ENCODE peak calls at places on chromosome 2, in six cellular contexts. One of them, this sample, is unnamed.

GRCh38 chr2:33426666-33427231 is 49.7 kb upstream of the RASGRP3 start:
- DNase-seq in activated CD8-positive, alpha-beta memory T cell treated with anti-CD3 and anti-CD28 coated beads, Interleukin-2, amount 50 U/mL, for 4 hours: no peak
- DNase-seq in HEK293T: no peak
- DNase-seq in activated T-helper 1 cell treated with Interleukin-2 at 50 U/mL for 16 hours: no peak
- DNase-seq in NCI-H748 treated with DMSO at 0.1 percent for 48 hours: no peak
- DNase-seq in fibroblast of mammary gland: peak; percentile 95
- DNase-seq in this sample: no peak

GRCh38 chr2:224951723-224952481 is 90.4 kb downstream of the DOCK10 start:
- DNase-seq in HEK293T: no peak
- DNase-seq in activated T-helper 1 cell treated with Interleukin-2 at 50 U/mL for 16 hours: no peak
- DNase-seq in NCI-H748 treated with DMSO at 0.1 percent for 48 hours: no peak
- DNase-seq in activated CD8-positive, alpha-beta memory T cell treated with anti-CD3 and anti-CD28 coated beads, Interleukin-2, amount 50 U/mL, for 4 hours: no peak
- DNase-seq in fibroblast of mammary gland: no peak
- DNase-seq in this sample: no peak

GRCh38 chr2:43139996-43140621 is 86.3 kb downstream of the ZFP36L2 start:
- DNase-seq in HEK293T: no peak
- DNase-seq in fibroblast of mammary gland: peak; percentile 66
- DNase-seq in activated CD8-positive, alpha-beta memory T cell treated with anti-CD3 and anti-CD28 coated beads, Interleukin-2, amount 50 U/mL, for 4 hours: no peak
- DNase-seq in activated T-helper 1 cell treated with Interleukin-2 at 50 U/mL for 16 hours: no peak
- DNase-seq in NCI-H748 treated with DMSO at 0.1 percent for 48 hours: no peak
- DNase-seq in this sample: no peak

GRCh38 chr2:181660181-181660580 is 3.3 kb upstream of the CERKL start:
- DNase-seq in fibroblast of mammary gland: no peak
- DNase-seq in NCI-H748 treated with DMSO at 0.1 percent for 48 hours: peak; percentile 44
- DNase-seq in activated CD8-positive, alpha-beta memory T cell treated with anti-CD3 and anti-CD28 coated beads, Interleukin-2, amount 50 U/mL, for 4 hours: no peak
- DNase-seq in activated T-helper 1 cell treated with Interleukin-2 at 50 U/mL for 16 hours: no peak
- DNase-seq in HEK293T: no peak
- DNase-seq in this sample: no peak

GRCh38 chr2:201887851-201888451 is 81.6 kb downstream of the CDK15 start:
- DNase-seq in fibroblast of mammary gland: no peak
- DNase-seq in activated T-helper 1 cell treated with Interleukin-2 at 50 U/mL for 16 hours: no peak
- DNase-seq in activated CD8-positive, alpha-beta memory T cell treated with anti-CD3 and anti-CD28 coated beads, Interleukin-2, amount 50 U/mL, for 4 hours: no peak
- DNase-seq in HEK293T: peak; percentile 41
- DNase-seq in NCI-H748 treated with DMSO at 0.1 percent for 48 hours: peak; percentile 23
- DNase-seq in this sample: no peak

GRCh38 chr2:172457606-172458005 is 30.2 kb downstream of the ITGA6 start:
- DNase-seq in fibroblast of mammary gland: no peak
- DNase-seq in NCI-H748 treated with DMSO at 0.1 percent for 48 hours: no peak
- DNase-seq in activated T-helper 1 cell treated with Interleukin-2 at 50 U/mL for 16 hours: no peak
- DNase-seq in activated CD8-positive, alpha-beta memory T cell treated with anti-CD3 and anti-CD28 coated beads, Interleukin-2, amount 50 U/mL, for 4 hours: no peak
- DNase-seq in HEK293T: no peak
- DNase-seq in this sample: no peak

GRCh38 chr2:232435805-232436204 is 20.1 kb upstream of the ALPI start:
- DNase-seq in activated T-helper 1 cell treated with Interleukin-2 at 50 U/mL for 16 hours: no peak
- DNase-seq in HEK293T: no peak
- DNase-seq in NCI-H748 treated with DMSO at 0.1 percent for 48 hours: no peak
- DNase-seq in activated CD8-positive, alpha-beta memory T cell treated with anti-CD3 and anti-CD28 coated beads, Interleukin-2, amount 50 U/mL, for 4 hours: no peak
- DNase-seq in fibroblast of mammary gland: no peak
- DNase-seq in this sample: no peak

GRCh38 chr2:105781274-105781673 is 36.6 kb downstream of the NCK2 start:
- DNase-seq in NCI-H748 treated with DMSO at 0.1 percent for 48 hours: no peak
- DNase-seq in fibroblast of mammary gland: peak; percentile 59
- DNase-seq in activated CD8-positive, alpha-beta memory T cell treated with anti-CD3 and anti-CD28 coated beads, Interleukin-2, amount 50 U/mL, for 4 hours: no peak
- DNase-seq in activated T-helper 1 cell treated with Interleukin-2 at 50 U/mL for 16 hours: no peak
- DNase-seq in HEK293T: no peak
- DNase-seq in this sample: no peak

GRCh38 chr2:121565389-121566250 is 34.9 kb downstream of the RNU4ATAC start:
- DNase-seq in fibroblast of mammary gland: no peak
- DNase-seq in activated T-helper 1 cell treated with Interleukin-2 at 50 U/mL for 16 hours: no peak
- DNase-seq in NCI-H748 treated with DMSO at 0.1 percent for 48 hours: no peak
- DNase-seq in activated CD8-positive, alpha-beta memory T cell treated with anti-CD3 and anti-CD28 coated beads, Interleukin-2, amount 50 U/mL, for 4 hours: no peak
- DNase-seq in HEK293T: no peak
- DNase-seq in this sample: no peak

GRCh38 chr2:109258905-109259540 is 130.0 kb downstream of the SH3RF3 start:
- DNase-seq in HEK293T: no peak
- DNase-seq in activated CD8-positive, alpha-beta memory T cell treated with anti-CD3 and anti-CD28 coated beads, Interleukin-2, amount 50 U/mL, for 4 hours: no peak
- DNase-seq in NCI-H748 treated with DMSO at 0.1 percent for 48 hours: no peak
- DNase-seq in activated T-helper 1 cell treated with Interleukin-2 at 50 U/mL for 16 hours: no peak
- DNase-seq in fibroblast of mammary gland: no peak
- DNase-seq in this sample: no peak

GRCh38 chr2:233000886-233001750 is 11.9 kb downstream of the NGEF start:
- DNase-seq in activated T-helper 1 cell treated with Interleukin-2 at 50 U/mL for 16 hours: no peak
- DNase-seq in HEK293T: no peak
- DNase-seq in activated CD8-positive, alpha-beta memory T cell treated with anti-CD3 and anti-CD28 coated beads, Interleukin-2, amount 50 U/mL, for 4 hours: no peak
- DNase-seq in fibroblast of mammary gland: no peak
- DNase-seq in NCI-H748 treated with DMSO at 0.1 percent for 48 hours: no peak
- DNase-seq in this sample: no peak

GRCh38 chr2:30680121-30680520 is 127.1 kb downstream of the CAPN13 start:
- DNase-seq in activated CD8-positive, alpha-beta memory T cell treated with anti-CD3 and anti-CD28 coated beads, Interleukin-2, amount 50 U/mL, for 4 hours: no peak
- DNase-seq in NCI-H748 treated with DMSO at 0.1 percent for 48 hours: no peak
- DNase-seq in activated T-helper 1 cell treated with Interleukin-2 at 50 U/mL for 16 hours: no peak
- DNase-seq in HEK293T: no peak
- DNase-seq in fibroblast of mammary gland: no peak
- DNase-seq in this sample: no peak

GRCh38 chr2:238117199-238118154 is 17.3 kb downstream of the ESPNL start:
- DNase-seq in HEK293T: no peak
- DNase-seq in NCI-H748 treated with DMSO at 0.1 percent for 48 hours: no peak
- DNase-seq in fibroblast of mammary gland: peak; percentile 20
- DNase-seq in activated T-helper 1 cell treated with Interleukin-2 at 50 U/mL for 16 hours: no peak
- DNase-seq in activated CD8-positive, alpha-beta memory T cell treated with anti-CD3 and anti-CD28 coated beads, Interleukin-2, amount 50 U/mL, for 4 hours: no peak
- DNase-seq in this sample: no peak

GRCh38 chr2:138501427-138502252 is at the start of gene SPOPL:
- DNase-seq in NCI-H748 treated with DMSO at 0.1 percent for 48 hours: peak; percentile 67
- DNase-seq in activated T-helper 1 cell treated with Interleukin-2 at 50 U/mL for 16 hours: peak; percentile 79
- DNase-seq in activated CD8-positive, alpha-beta memory T cell treated with anti-CD3 and anti-CD28 coated beads, Interleukin-2, amount 50 U/mL, for 4 hours: peak; percentile 80
- DNase-seq in HEK293T: peak; percentile 94
- DNase-seq in fibroblast of mammary gland: peak; percentile 73
- DNase-seq in this sample: peak; percentile 70

GRCh38 chr2:80476535-80477117 is 172.1 kb upstream of the LRRTM1 start:
- DNase-seq in fibroblast of mammary gland: no peak
- DNase-seq in activated CD8-positive, alpha-beta memory T cell treated with anti-CD3 and anti-CD28 coated beads, Interleukin-2, amount 50 U/mL, for 4 hours: no peak
- DNase-seq in HEK293T: no peak
- DNase-seq in NCI-H748 treated with DMSO at 0.1 percent for 48 hours: no peak
- DNase-seq in activated T-helper 1 cell treated with Interleukin-2 at 50 U/mL for 16 hours: no peak
- DNase-seq in this sample: no peak

GRCh38 chr2:183195998-183196409 is 71.8 kb downstream of the NUP35 start:
- DNase-seq in activated T-helper 1 cell treated with Interleukin-2 at 50 U/mL for 16 hours: no peak
- DNase-seq in activated CD8-positive, alpha-beta memory T cell treated with anti-CD3 and anti-CD28 coated beads, Interleukin-2, amount 50 U/mL, for 4 hours: no peak
- DNase-seq in NCI-H748 treated with DMSO at 0.1 percent for 48 hours: no peak
- DNase-seq in HEK293T: no peak
- DNase-seq in fibroblast of mammary gland: no peak
- DNase-seq in this sample: no peak

GRCh38 chr2:231425811-231426703 is 30.5 kb downstream of the B3GNT7 start:
- DNase-seq in activated CD8-positive, alpha-beta memory T cell treated with anti-CD3 and anti-CD28 coated beads, Interleukin-2, amount 50 U/mL, for 4 hours: peak; percentile 73
- DNase-seq in activated T-helper 1 cell treated with Interleukin-2 at 50 U/mL for 16 hours: peak; percentile 56
- DNase-seq in HEK293T: no peak
- DNase-seq in NCI-H748 treated with DMSO at 0.1 percent for 48 hours: no peak
- DNase-seq in fibroblast of mammary gland: no peak
- DNase-seq in this sample: peak; percentile 53

GRCh38 chr2:48398285-48399135 is 131.4 kb upstream of the STON1 start:
- DNase-seq in activated CD8-positive, alpha-beta memory T cell treated with anti-CD3 and anti-CD28 coated beads, Interleukin-2, amount 50 U/mL, for 4 hours: no peak
- DNase-seq in activated T-helper 1 cell treated with Interleukin-2 at 50 U/mL for 16 hours: no peak
- DNase-seq in fibroblast of mammary gland: no peak
- DNase-seq in HEK293T: no peak
- DNase-seq in NCI-H748 treated with DMSO at 0.1 percent for 48 hours: peak; percentile 76
- DNase-seq in this sample: no peak

GRCh38 chr2:47000679-47001075 is 85.1 kb upstream of the MCFD2 start:
- DNase-seq in NCI-H748 treated with DMSO at 0.1 percent for 48 hours: no peak
- DNase-seq in fibroblast of mammary gland: no peak
- DNase-seq in activated T-helper 1 cell treated with Interleukin-2 at 50 U/mL for 16 hours: no peak
- DNase-seq in HEK293T: no peak
- DNase-seq in activated CD8-positive, alpha-beta memory T cell treated with anti-CD3 and anti-CD28 coated beads, Interleukin-2, amount 50 U/mL, for 4 hours: no peak
- DNase-seq in this sample: no peak

GRCh38 chr2:41066168-41066567 is 614.3 kb upstream of the SLC8A1 start:
- DNase-seq in NCI-H748 treated with DMSO at 0.1 percent for 48 hours: no peak
- DNase-seq in activated T-helper 1 cell treated with Interleukin-2 at 50 U/mL for 16 hours: no peak
- DNase-seq in fibroblast of mammary gland: no peak
- DNase-seq in HEK293T: no peak
- DNase-seq in activated CD8-positive, alpha-beta memory T cell treated with anti-CD3 and anti-CD28 coated beads, Interleukin-2, amount 50 U/mL, for 4 hours: no peak
- DNase-seq in this sample: no peak

GRCh38 chr2:239983004-239983778 is 42.0 kb downstream of the NDUFA10 start:
- DNase-seq in fibroblast of mammary gland: no peak
- DNase-seq in activated CD8-positive, alpha-beta memory T cell treated with anti-CD3 and anti-CD28 coated beads, Interleukin-2, amount 50 U/mL, for 4 hours: no peak
- DNase-seq in activated T-helper 1 cell treated with Interleukin-2 at 50 U/mL for 16 hours: no peak
- DNase-seq in NCI-H748 treated with DMSO at 0.1 percent for 48 hours: no peak
- DNase-seq in HEK293T: no peak
- DNase-seq in this sample: no peak

GRCh38 chr2:219155054-219155644 is 5.5 kb downstream of the NHEJ1 start:
- DNase-seq in NCI-H748 treated with DMSO at 0.1 percent for 48 hours: peak; percentile 69
- DNase-seq in activated T-helper 1 cell treated with Interleukin-2 at 50 U/mL for 16 hours: no peak
- DNase-seq in fibroblast of mammary gland: peak; percentile 77
- DNase-seq in HEK293T: peak; percentile 63
- DNase-seq in activated CD8-positive, alpha-beta memory T cell treated with anti-CD3 and anti-CD28 coated beads, Interleukin-2, amount 50 U/mL, for 4 hours: no peak
- DNase-seq in this sample: no peak

GRCh38 chr2:38095079-38095478 is 19.1 kb upstream of the CYP1B1 start:
- DNase-seq in activated CD8-positive, alpha-beta memory T cell treated with anti-CD3 and anti-CD28 coated beads, Interleukin-2, amount 50 U/mL, for 4 hours: no peak
- DNase-seq in fibroblast of mammary gland: no peak
- DNase-seq in NCI-H748 treated with DMSO at 0.1 percent for 48 hours: no peak
- DNase-seq in HEK293T: no peak
- DNase-seq in activated T-helper 1 cell treated with Interleukin-2 at 50 U/mL for 16 hours: no peak
- DNase-seq in this sample: no peak

GRCh38 chr2:101442667-101443061 is 32.2 kb downstream of the RFX8 start:
- DNase-seq in activated CD8-positive, alpha-beta memory T cell treated with anti-CD3 and anti-CD28 coated beads, Interleukin-2, amount 50 U/mL, for 4 hours: no peak
- DNase-seq in HEK293T: no peak
- DNase-seq in activated T-helper 1 cell treated with Interleukin-2 at 50 U/mL for 16 hours: no peak
- DNase-seq in NCI-H748 treated with DMSO at 0.1 percent for 48 hours: no peak
- DNase-seq in fibroblast of mammary gland: no peak
- DNase-seq in this sample: no peak

GRCh38 chr2:218727502-218728165 is 17.0 kb downstream of the TTLL4 start:
- DNase-seq in activated T-helper 1 cell treated with Interleukin-2 at 50 U/mL for 16 hours: no peak
- DNase-seq in activated CD8-positive, alpha-beta memory T cell treated with anti-CD3 and anti-CD28 coated beads, Interleukin-2, amount 50 U/mL, for 4 hours: no peak
- DNase-seq in fibroblast of mammary gland: peak; percentile 52
- DNase-seq in NCI-H748 treated with DMSO at 0.1 percent for 48 hours: no peak
- DNase-seq in HEK293T: no peak
- DNase-seq in this sample: no peak

GRCh38 chr2:27075219-27075871 is 3.1 kb upstream of the EMILIN1 start:
- DNase-seq in fibroblast of mammary gland: no peak
- DNase-seq in activated T-helper 1 cell treated with Interleukin-2 at 50 U/mL for 16 hours: no peak
- DNase-seq in NCI-H748 treated with DMSO at 0.1 percent for 48 hours: no peak
- DNase-seq in HEK293T: no peak
- DNase-seq in activated CD8-positive, alpha-beta memory T cell treated with anti-CD3 and anti-CD28 coated beads, Interleukin-2, amount 50 U/mL, for 4 hours: peak; percentile 47
- DNase-seq in this sample: peak; percentile 36